ENCODE peak calls at places on chromosomes 7 and 10, in four cellular contexts. G is heart right ventricle, F is fibroblast of lung, S is lower lobe of right lung. O is an unnamed sample.

GRCh38 chr10:84348860-84349259 is 20.5 kb downstream of the CCSER2 start:
- DNase-seq in G (no peak), F (peak; percentile 87), S (no peak), O (no peak)

GRCh38 chr7:34133983-34134782 is 228.8 kb downstream of the BMPER start:
- DNase-seq in G (peak; percentile 56), F (peak; percentile 74), S (no peak), O (no peak)

GRCh38 chr7:127473409-127473808 is 80.9 kb upstream of the ZNF800 start:
- DNase-seq in G (no peak), F (no peak), S (no peak), O (no peak)

GRCh38 chr10:60606343-60607080 is 171.8 kb upstream of the CDK1 start:
- DNase-seq in G (no peak), F (peak; percentile 92), S (no peak), O (no peak)

GRCh38 chr7:101303102-101303701 is 18.4 kb downstream of the IFT22 start:
- DNase-seq in G (no peak), F (peak; percentile 6), S (no peak), O (no peak)

GRCh38 chr7:151351967-151352366 is 10.4 kb downstream of the NUB1 start:
- DNase-seq in G (no peak), F (no peak), S (no peak), O (no peak)

GRCh38 chr10:102119417-102120141 is 589 bp downstream of the LDB1 start:
- DNase-seq in G (peak; percentile 56), F (peak; percentile 74), S (peak; percentile 66), O (peak; percentile 56)

GRCh38 chr7:8433477-8434289 is at the start of gene NXPH1:
- DNase-seq in G (no peak), F (no peak), S (no peak), O (no peak)

GRCh38 chr7:140646931-140647647 is 6.5 kb upstream of the DENND2A start:
- DNase-seq in G (peak; percentile 31), F (no peak), S (no peak), O (peak; percentile 57)

GRCh38 chr7:2029936-2030335 is 202.8 kb downstream of the MAD1L1 start:
- DNase-seq in G (peak; percentile 3), F (no peak), S (peak; percentile 28), O (no peak)

GRCh38 chr7:140036224-140036651 is 26.5 kb downstream of the PARP12 start:
- DNase-seq in G (no peak), F (peak; percentile 50), S (no peak), O (no peak)

GRCh38 chr10:124035928-124036558 is 57.4 kb downstream of the CHST15 start:
- DNase-seq in G (peak; percentile 27), F (no peak), S (peak; percentile 88), O (no peak)
- H3K4me3 ChIP-seq in G (no peak overlapping the region), F (no peak overlapping the region), S (no peak overlapping the region), O (no peak overlapping the region)

GRCh38 chr7:86929293-86930109 is 130.0 kb downstream of the ELAPOR2 start:
- DNase-seq in G (no peak), F (no peak), S (no peak), O (no peak)
- H3K27ac ChIP-seq in G (no peak overlapping the region), F (no peak overlapping the region), S (no peak overlapping the region), O (no peak overlapping the region)

DNA sequence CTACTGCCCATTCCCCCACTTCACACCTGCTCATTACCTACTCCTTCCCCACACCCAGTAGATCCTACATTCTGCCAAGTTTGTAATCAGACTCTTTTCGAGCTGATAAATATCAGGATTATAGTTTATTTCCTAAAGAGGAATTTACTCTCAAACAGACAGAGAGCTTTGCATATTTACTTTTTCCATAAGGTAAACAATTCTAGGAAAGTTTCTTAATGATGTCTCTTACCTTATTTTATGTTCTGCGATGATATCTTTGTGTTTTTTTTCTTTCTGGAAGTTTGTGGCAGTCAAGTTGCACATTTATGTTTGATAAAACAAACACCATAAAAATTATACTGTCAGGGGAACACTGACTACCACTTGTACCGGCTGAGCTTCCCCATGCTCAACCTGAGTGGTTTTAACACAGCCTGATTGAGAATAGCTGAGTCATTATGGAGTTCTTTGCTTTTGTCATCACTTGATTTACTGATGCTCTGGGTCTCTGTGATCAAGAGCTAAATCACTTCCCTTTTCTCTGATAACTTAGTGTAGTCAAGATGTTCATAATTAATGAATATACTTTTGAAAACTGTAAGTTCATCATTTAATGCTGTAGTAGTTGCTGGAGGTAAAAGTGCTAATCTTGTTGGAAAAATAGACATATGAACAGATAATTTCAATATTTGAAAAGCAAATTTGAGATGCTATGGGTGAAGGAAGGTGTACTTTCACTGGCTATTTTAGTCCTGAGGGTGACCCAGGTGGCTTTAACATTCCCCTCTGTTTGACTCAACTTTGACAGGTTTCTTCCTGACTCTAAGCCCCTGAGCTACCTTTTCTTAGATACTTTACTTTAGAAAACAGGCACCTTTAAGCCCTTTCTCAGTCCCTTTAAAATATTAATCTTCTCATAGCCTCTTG is 1034.5 kb upstream of the LRRTM3 start:
- DNase-seq in G (no peak), F (no peak), S (no peak), O (no peak)
- H3K4me3 ChIP-seq in G (no peak overlapping the region), F (no peak overlapping the region), S (no peak overlapping the region), O (no peak overlapping the region)

GRCh38 chr7:38656976-38657375 is 25.8 kb upstream of the AMPH start:
- DNase-seq in G (no peak), F (no peak), S (no peak), O (no peak)
- H3K27ac ChIP-seq in G (no peak overlapping the region), F (no peak overlapping the region), S (no peak overlapping the region), O (no peak overlapping the region)

O was measured in dorsolateral prefrontal cortex.